ENCODE peak calls at places on chromosomes 12 and 14, in nine cellular contexts. One of them, this sample, is unnamed.

GRCh38 chr12:94872671-94873367 is 130.7 kb downstream of the NDUFA12 start:
- DNase-seq in kidney glomerular epithelial cell: no peak
- DNase-seq in tibial nerve: no peak
- DNase-seq in stimulated activated CD8-positive, alpha-beta memory T cell treated with anti-CD3 and anti-CD28 coated beads, Interleukin-2, amount 100 ng/mL, for 48 hours: no peak
- DNase-seq in MCF 10A: no peak
- DNase-seq in CD14-positive monocyte: no peak
- DNase-seq in thoracic aorta: no peak
- DNase-seq in cardiac fibroblast: no peak
- DNase-seq in iris pigment epithelial cell: peak; percentile 26
- DNase-seq in this sample: no peak

GRCh38 chr14:31781578-31781977 is 220.4 kb downstream of the NUBPL start:
- DNase-seq in kidney glomerular epithelial cell: no peak
- DNase-seq in tibial nerve: no peak
- DNase-seq in stimulated activated CD8-positive, alpha-beta memory T cell treated with anti-CD3 and anti-CD28 coated beads, Interleukin-2, amount 100 ng/mL, for 48 hours: no peak
- DNase-seq in MCF 10A: peak; percentile 14
- DNase-seq in CD14-positive monocyte: no peak
- DNase-seq in thoracic aorta: no peak
- DNase-seq in cardiac fibroblast: no peak
- DNase-seq in iris pigment epithelial cell: no peak
- DNase-seq in this sample: no peak

GRCh38 chr14:72104011-72104613 is 171.9 kb downstream of the RGS6 start:
- DNase-seq in kidney glomerular epithelial cell: peak; percentile 1
- DNase-seq in tibial nerve: no peak
- DNase-seq in stimulated activated CD8-positive, alpha-beta memory T cell treated with anti-CD3 and anti-CD28 coated beads, Interleukin-2, amount 100 ng/mL, for 48 hours: peak; percentile 43
- DNase-seq in MCF 10A: peak; percentile 52
- DNase-seq in CD14-positive monocyte: no peak
- DNase-seq in thoracic aorta: no peak
- DNase-seq in cardiac fibroblast: no peak
- DNase-seq in iris pigment epithelial cell: no peak
- DNase-seq in this sample: no peak

GRCh38 chr12:100290016-100290415 is 23.0 kb downstream of the SCYL2 start:
- DNase-seq in kidney glomerular epithelial cell: no peak
- DNase-seq in tibial nerve: no peak
- DNase-seq in stimulated activated CD8-positive, alpha-beta memory T cell treated with anti-CD3 and anti-CD28 coated beads, Interleukin-2, amount 100 ng/mL, for 48 hours: no peak
- DNase-seq in MCF 10A: no peak
- DNase-seq in CD14-positive monocyte: no peak
- DNase-seq in thoracic aorta: no peak
- DNase-seq in cardiac fibroblast: no peak
- DNase-seq in iris pigment epithelial cell: no peak
- DNase-seq in this sample: no peak

GRCh38 chr14:63524537-63525155 is 18.5 kb downstream of the PPP2R5E start:
- DNase-seq in kidney glomerular epithelial cell: no peak
- DNase-seq in tibial nerve: no peak
- DNase-seq in stimulated activated CD8-positive, alpha-beta memory T cell treated with anti-CD3 and anti-CD28 coated beads, Interleukin-2, amount 100 ng/mL, for 48 hours: no peak
- DNase-seq in MCF 10A: no peak
- DNase-seq in CD14-positive monocyte: no peak
- DNase-seq in thoracic aorta: no peak
- DNase-seq in cardiac fibroblast: no peak
- DNase-seq in iris pigment epithelial cell: no peak
- DNase-seq in this sample: no peak

GRCh38 chr12:105671720-105672119 is 341.2 kb downstream of the C12orf75 start:
- DNase-seq in kidney glomerular epithelial cell: no peak
- DNase-seq in tibial nerve: no peak
- DNase-seq in stimulated activated CD8-positive, alpha-beta memory T cell treated with anti-CD3 and anti-CD28 coated beads, Interleukin-2, amount 100 ng/mL, for 48 hours: no peak
- DNase-seq in MCF 10A: no peak
- DNase-seq in CD14-positive monocyte: no peak
- DNase-seq in thoracic aorta: no peak
- DNase-seq in cardiac fibroblast: no peak
- DNase-seq in iris pigment epithelial cell: no peak
- DNase-seq in this sample: no peak

GRCh38 chr14:19878029-19878642 is 3.2 kb downstream of the OR4K2 start:
- DNase-seq in kidney glomerular epithelial cell: peak; percentile 89
- DNase-seq in tibial nerve: no peak
- DNase-seq in stimulated activated CD8-positive, alpha-beta memory T cell treated with anti-CD3 and anti-CD28 coated beads, Interleukin-2, amount 100 ng/mL, for 48 hours: no peak
- DNase-seq in MCF 10A: peak; percentile 49
- DNase-seq in CD14-positive monocyte: no peak
- DNase-seq in thoracic aorta: no peak
- DNase-seq in cardiac fibroblast: no peak
- DNase-seq in iris pigment epithelial cell: peak; percentile 8
- DNase-seq in this sample: no peak

GRCh38 chr12:95179011-95179410 is 38.3 kb downstream of the FGD6 start:
- DNase-seq in kidney glomerular epithelial cell: no peak
- DNase-seq in tibial nerve: no peak
- DNase-seq in stimulated activated CD8-positive, alpha-beta memory T cell treated with anti-CD3 and anti-CD28 coated beads, Interleukin-2, amount 100 ng/mL, for 48 hours: no peak
- DNase-seq in MCF 10A: no peak
- DNase-seq in CD14-positive monocyte: no peak
- DNase-seq in thoracic aorta: no peak
- DNase-seq in cardiac fibroblast: no peak
- DNase-seq in iris pigment epithelial cell: no peak
- DNase-seq in this sample: no peak

GRCh38 chr12:117470804-117471203 is 109.4 kb upstream of the NOS1 start:
- DNase-seq in kidney glomerular epithelial cell: no peak
- DNase-seq in tibial nerve: no peak
- DNase-seq in stimulated activated CD8-positive, alpha-beta memory T cell treated with anti-CD3 and anti-CD28 coated beads, Interleukin-2, amount 100 ng/mL, for 48 hours: no peak
- DNase-seq in MCF 10A: peak; percentile 17
- DNase-seq in CD14-positive monocyte: no peak
- DNase-seq in thoracic aorta: no peak
- DNase-seq in cardiac fibroblast: no peak
- DNase-seq in iris pigment epithelial cell: no peak
- DNase-seq in this sample: no peak

GRCh38 chr12:96445743-96446655 is 43.4 kb upstream of the CFAP54 start:
- DNase-seq in kidney glomerular epithelial cell: peak; percentile 63
- DNase-seq in tibial nerve: no peak
- DNase-seq in stimulated activated CD8-positive, alpha-beta memory T cell treated with anti-CD3 and anti-CD28 coated beads, Interleukin-2, amount 100 ng/mL, for 48 hours: no peak
- DNase-seq in MCF 10A: peak; percentile 56
- DNase-seq in CD14-positive monocyte: no peak
- DNase-seq in thoracic aorta: no peak
- DNase-seq in cardiac fibroblast: peak; percentile 98
- DNase-seq in iris pigment epithelial cell: peak; percentile 99
- DNase-seq in this sample: no peak

GRCh38 chr12:1692895-1693294 is 2.0 kb downstream of the ADIPOR2 start:
- DNase-seq in kidney glomerular epithelial cell: no peak
- DNase-seq in tibial nerve: no peak
- DNase-seq in stimulated activated CD8-positive, alpha-beta memory T cell treated with anti-CD3 and anti-CD28 coated beads, Interleukin-2, amount 100 ng/mL, for 48 hours: no peak
- DNase-seq in MCF 10A: no peak
- DNase-seq in CD14-positive monocyte: no peak
- DNase-seq in thoracic aorta: no peak
- DNase-seq in cardiac fibroblast: no peak
- DNase-seq in iris pigment epithelial cell: no peak
- DNase-seq in this sample: no peak

GRCh38 chr12:66168410-66168809 is 1.4 kb downstream of the TMBIM4 start:
- DNase-seq in kidney glomerular epithelial cell: peak; percentile 5
- DNase-seq in tibial nerve: no peak
- DNase-seq in stimulated activated CD8-positive, alpha-beta memory T cell treated with anti-CD3 and anti-CD28 coated beads, Interleukin-2, amount 100 ng/mL, for 48 hours: no peak
- DNase-seq in MCF 10A: no peak
- DNase-seq in CD14-positive monocyte: no peak
- DNase-seq in thoracic aorta: no peak
- DNase-seq in cardiac fibroblast: no peak
- DNase-seq in iris pigment epithelial cell: no peak
- DNase-seq in this sample: no peak